ENCODE peak calls at places on chromosomes 12 and 14, in seven cellular contexts. D is sigmoid colon, F is gastrocnemius medialis, G is adrenal gland, B is uterus, I is NB4, H is vagina. Y is an unnamed sample.
A peak's percentile ranks its signal among the peaks of the same experiment; 100 is the strongest.

GRCh38 chr14:49479432-49479831 is 106.7 kb downstream of the RPS29 start:
- DNase-seq in H (no peak), F (no peak), I (no peak), B (no peak), D (no peak), G (no peak), Y (no peak)

GRCh38 chr12:106954462-106955376 is 988 bp upstream of the TMEM263 start:
- DNase-seq in B (peak; percentile 55), I (peak; percentile 30), D (peak; percentile 78), F (peak; percentile 6), G (peak; percentile 27), H (no peak), Y (peak; percentile 54)

GRCh38 chr14:105343194-105343593 is 28.6 kb downstream of the PACS2 start:
- DNase-seq in H (no peak), D (no peak), F (no peak), I (no peak), G (no peak), B (no peak), Y (no peak)

GRCh38 chr14:20632831-20633771 is 8.4 kb downstream of the OR6S1 start:
- DNase-seq in B (peak; percentile 62), G (no peak), F (no peak), H (no peak), I (peak; percentile 93), D (peak; percentile 75), Y (no peak)

GRCh38 chr12:74170645-74171477 is 366.8 kb upstream of the ATXN7L3B start:
- DNase-seq in I (no peak), F (no peak), B (no peak), H (no peak), G (no peak), D (peak; percentile 51), Y (no peak)

GRCh38 chr14:30417121-30417520 is 141.8 kb upstream of the G2E3 start:
- DNase-seq in I (no peak), F (no peak), B (no peak), G (no peak), D (no peak), H (no peak), Y (no peak)

GRCh38 chr14:57479197-57479596 is 14.5 kb downstream of the CCDC198 start:
- DNase-seq in H (no peak), D (no peak), I (no peak), G (no peak), F (no peak), B (no peak), Y (no peak)

GRCh38 chr12:66733839-66734238 is 55.0 kb upstream of the GRIP1 start:
- DNase-seq in G (no peak), B (no peak), H (no peak), F (no peak), I (no peak), D (no peak), Y (no peak)

GRCh38 chr12:56565510-56566101 is 44.0 kb downstream of the RBMS2 start:
- DNase-seq in B (peak; percentile 80), H (peak; percentile 97), D (peak; percentile 94), G (peak; percentile 52), F (peak; percentile 29), I (peak; percentile 75), Y (peak; percentile 91)

GRCh38 chr12:11673666-11674464 is 24.4 kb downstream of the ETV6 start:
- DNase-seq in D (no peak), F (no peak), H (no peak), G (no peak), B (peak; percentile 29), I (no peak), Y (peak; percentile 33)

GRCh38 chr12:53192531-53193021 is 11.9 kb upstream of the CSAD start:
- DNase-seq in B (no peak), I (no peak), H (no peak), G (no peak), F (no peak), D (no peak), Y (no peak)
- TF ChIP-seq POLR2A in B (no peak), I (no peak), H (no peak), G (no peak), F (no peak), D (no peak), Y (no peak)

DNA sequence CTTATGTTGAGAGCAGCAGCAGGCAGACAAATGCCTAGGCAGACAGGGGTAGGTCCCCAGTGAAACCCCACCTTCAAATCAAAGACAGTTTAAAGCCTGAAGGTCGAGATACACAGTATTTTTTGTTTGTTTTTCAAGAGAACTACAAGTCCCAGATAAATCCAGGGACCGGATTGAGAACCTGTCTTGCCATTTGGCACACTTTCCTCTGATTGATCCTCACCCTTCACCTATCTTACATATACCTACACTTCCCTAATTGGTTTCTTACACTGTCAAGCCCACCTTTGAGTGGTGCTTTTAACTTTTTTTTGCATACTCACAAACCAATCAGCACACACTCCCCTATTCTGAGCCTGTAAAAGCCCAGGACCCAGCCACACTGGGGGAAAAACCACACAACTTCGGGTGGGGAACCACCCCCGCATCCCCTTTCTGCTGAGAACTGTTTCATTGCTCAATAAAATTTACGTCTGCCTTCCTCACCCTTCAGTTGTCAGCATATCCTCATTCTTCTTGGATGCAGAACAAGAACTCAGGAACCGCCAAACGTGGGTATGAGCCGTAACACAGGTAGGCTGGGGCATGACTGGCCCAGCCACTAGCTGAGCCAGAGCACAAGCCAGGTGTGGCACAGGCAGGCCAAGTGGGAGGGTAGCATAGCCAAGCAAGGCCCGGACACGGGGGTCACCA is 11.1 kb downstream of the DICER1 start:
- DNase-seq in F (no peak), B (no peak), I (peak; percentile 52), D (no peak), G (no peak), H (no peak), Y (no peak)
- TF ChIP-seq POLR2A in F (no peak), B (no peak), I (no peak), D (no peak), G (no peak), H (no peak), Y (no peak)

DNA sequence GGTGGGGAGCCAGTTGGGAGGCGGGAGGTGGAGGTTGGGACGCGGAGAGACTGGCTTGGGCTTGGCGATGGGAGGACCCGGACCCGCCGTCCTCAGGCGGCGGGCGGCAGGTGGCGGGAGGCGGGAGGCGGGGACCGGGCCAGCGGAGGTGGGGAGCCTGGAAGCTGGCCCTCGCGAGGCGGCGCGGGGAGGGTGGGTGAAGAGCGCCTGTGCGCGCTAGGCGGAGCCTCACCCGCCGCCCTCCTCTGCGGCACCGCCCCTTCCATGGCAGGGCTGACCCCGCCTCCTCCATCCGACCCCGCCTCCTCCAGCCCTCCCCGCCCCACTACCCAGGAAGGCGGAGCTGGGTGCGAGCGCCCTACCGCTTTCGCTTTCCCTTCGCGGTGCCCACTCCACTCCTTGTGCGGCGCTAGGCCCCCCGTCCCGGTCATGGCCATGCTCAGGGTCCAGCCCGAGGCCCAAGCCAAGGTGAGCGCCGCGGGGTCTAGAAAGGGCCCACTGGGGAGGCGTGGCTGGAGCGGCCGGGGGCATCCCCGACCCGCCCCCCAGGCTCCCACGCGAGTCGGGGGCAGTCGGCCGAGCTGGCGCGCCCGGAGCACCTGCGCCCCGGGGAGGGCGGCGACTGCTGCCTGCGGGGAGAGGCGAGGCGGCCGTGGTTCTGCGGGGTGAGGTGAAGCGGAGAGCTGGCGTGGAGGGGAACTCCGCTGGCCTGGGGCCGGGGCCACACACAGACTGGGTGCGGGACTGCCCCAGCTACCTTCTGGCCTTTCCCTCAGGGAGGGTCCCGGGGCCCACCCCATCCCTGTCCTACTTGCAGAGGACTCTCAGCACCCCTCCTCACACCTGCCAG is at the start of gene PSME1:
- DNase-seq in B (peak; percentile 93), F (peak; percentile 89), I (peak; percentile 92), D (peak; percentile 97), G (peak; percentile 95), H (no peak), Y (peak; percentile 96)
- TF ChIP-seq POLR2A in B (peak; percentile 24), F (peak; percentile 74), I (peak; percentile 76), D (peak; percentile 62), G (no peak), H (peak; percentile 68), Y (no peak)

GRCh38 chr14:74492413-74493342 is at the start of gene NPC2:
- DNase-seq in I (no peak), H (no peak), F (no peak), D (no peak), B (no peak), G (no peak), Y (no peak)
- TF ChIP-seq POLR2A in I (no peak), H (peak; percentile 84), F (peak; percentile 63), D (peak; percentile 55), B (peak; percentile 77), G (peak; percentile 67), Y (peak; percentile 64)

DNA sequence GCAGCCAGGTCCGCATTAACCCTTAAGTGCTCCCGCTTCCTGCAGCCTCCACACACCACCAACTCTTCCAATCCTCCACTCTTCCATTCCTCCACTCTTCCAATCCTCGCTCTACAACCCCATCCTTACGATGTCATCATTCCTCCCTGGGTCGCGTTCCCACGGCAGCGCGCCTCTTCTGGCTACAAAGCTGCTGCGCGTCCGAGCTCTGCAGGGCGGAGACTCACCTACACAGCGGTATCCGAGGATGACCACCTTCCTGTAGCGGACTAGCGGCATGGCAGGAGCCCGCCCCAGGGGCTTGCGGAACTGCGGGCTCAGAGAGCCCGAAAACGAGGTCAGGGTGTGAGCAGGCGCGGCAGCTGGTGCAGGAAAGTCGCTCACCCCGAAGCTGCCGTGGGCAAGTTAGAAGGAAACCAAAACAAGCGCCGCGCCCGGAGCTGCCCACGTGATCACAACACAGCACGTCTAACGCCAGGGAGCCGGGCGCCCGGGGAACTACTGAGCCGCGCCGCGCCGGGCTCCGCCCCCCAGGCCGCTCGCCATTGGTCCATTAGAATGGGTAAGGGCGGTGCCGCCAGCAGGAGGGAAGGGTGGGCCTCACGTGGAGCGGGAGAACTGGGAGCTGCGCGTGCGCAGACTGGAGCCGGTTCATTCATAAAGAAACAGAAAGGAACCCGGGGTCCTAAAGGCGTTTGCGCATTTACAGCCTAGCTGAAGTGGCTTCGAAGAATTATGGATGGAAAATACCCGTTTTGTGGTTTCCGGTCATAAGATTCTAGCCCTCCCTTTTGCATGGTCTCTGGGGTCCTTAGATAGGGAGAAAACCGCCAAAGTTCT is at the start of gene RHEBL1:
- DNase-seq in G (peak; percentile 99), F (peak; percentile 97), D (peak; percentile 99), I (peak; percentile 99), H (peak; percentile 98), B (peak; percentile 98), Y (peak; percentile 98)
- TF ChIP-seq POLR2A in G (no peak), F (peak; percentile 17), D (no peak), I (peak; percentile 45), H (no peak), B (peak; percentile 28), Y (no peak)

GRCh38 chr12:52036587-52037171 is 14.6 kb upstream of the NR4A1 start:
- DNase-seq in F (peak; percentile 83), B (peak; percentile 91), D (peak; percentile 97), H (peak; percentile 91), I (peak; percentile 77), G (peak; percentile 93), Y (peak; percentile 95)
- TF ChIP-seq POLR2A in F (peak; percentile 67), B (peak; percentile 74), D (peak; percentile 67), H (peak; percentile 21), I (no peak), G (peak; percentile 45), Y (peak; percentile 47)